ENCODE peak calls at places on chromosomes 11 and 22, in six cellular contexts. E, G, R, T, Q and N are unnamed samples.

GRCh38 chr11:36724742-36725387 is 126.8 kb upstream of the RAG2 start:
- DNase-seq in Q (no peak), T (no peak), R (peak; percentile 49), G (no peak), E (no peak), N (no peak)

GRCh38 chr22:22787805-22788459 is 99.7 kb upstream of the IGLL5 start:
- DNase-seq in R (peak; percentile 72), Q (no peak), G (peak; percentile 30), E (peak; percentile 83), T (peak; percentile 66), N (no peak)

GRCh38 chr11:28938091-28938490 is 829.9 kb downstream of the METTL15 start:
- DNase-seq in G (no peak), R (no peak), E (no peak), Q (no peak), T (no peak), N (no peak)

GRCh38 chr11:120183701-120184141 is 27.1 kb upstream of the OAF start:
- DNase-seq in R (no peak), Q (no peak), E (no peak), G (no peak), T (peak; percentile 45), N (no peak)

GRCh38 chr22:24803064-24803542 is 2.9 kb upstream of the SGSM1 start:
- DNase-seq in E (peak; percentile 79), G (peak; percentile 46), R (peak; percentile 35), T (peak; percentile 64), Q (no peak), N (no peak)

GRCh38 chr11:62889484-62890437 is 9.1 kb downstream of the SLC3A2 start:
- DNase-seq in Q (no peak), E (no peak), T (no peak), R (peak; percentile 25), G (peak; percentile 79), N (no peak)

GRCh38 chr11:30016588-30017363 is at the start of gene KCNA4:
- DNase-seq in G (no peak), E (peak; percentile 88), T (no peak), Q (no peak), R (no peak), N (no peak)

GRCh38 chr11:36034572-36035331 is 90.9 kb downstream of the LDLRAD3 start:
- DNase-seq in G (no peak), R (no peak), T (no peak), E (no peak), Q (peak; percentile 66), N (peak; percentile 47)

GRCh38 chr11:131447898-131448297 is 77.5 kb downstream of the NTM start:
- DNase-seq in E (no peak), T (no peak), G (no peak), Q (no peak), R (no peak), N (no peak)

GRCh38 chr11:132078230-132078629 is 707.8 kb downstream of the NTM start:
- DNase-seq in T (no peak), R (no peak), Q (no peak), E (no peak), G (no peak), N (no peak)

GRCh38 chr11:114196994-114197702 is 99.1 kb upstream of the NNMT start:
- DNase-seq in G (no peak), Q (no peak), R (no peak), T (no peak), E (no peak), N (no peak)

GRCh38 chr11:117189941-117190544 is 9.1 kb upstream of the TAGLN start:
- DNase-seq in E (no peak), G (no peak), T (no peak), Q (no peak), R (no peak), N (no peak)

GRCh38 chr11:121650520-121651266 is 197.9 kb upstream of the SORL1-AS1 start:
- DNase-seq in E (no peak), Q (no peak), G (no peak), R (peak; percentile 43), T (no peak), N (no peak)

GRCh38 chr11:74055938-74056337 is 47.1 kb upstream of the UCP3 start:
- DNase-seq in T (no peak), E (no peak), R (no peak), Q (peak; percentile 9), G (peak; percentile 40), N (no peak)

GRCh38 chr22:26884921-26885320 is 227.5 kb downstream of the MIAT start:
- DNase-seq in Q (peak; percentile 26), E (no peak), R (no peak), T (no peak), G (no peak), N (no peak)

GRCh38 chr11:210122-210802 is 2.8 kb downstream of the RIC8A start:
- DNase-seq in E (no peak), G (no peak), R (no peak), T (peak; percentile 38), Q (peak; percentile 57), N (no peak)

GRCh38 chr11:71917646-71918045 is 10.7 kb downstream of the XNDC1N start:
- DNase-seq in G (no peak), R (no peak), T (no peak), Q (no peak), E (no peak), N (no peak)

GRCh38 chr11:13109616-13110015 is 100.5 kb downstream of the RASSF10 start:
- DNase-seq in T (no peak), E (no peak), G (no peak), R (no peak), Q (no peak), N (no peak)

GRCh38 chr11:121385693-121386092 is 66.4 kb upstream of the SORL1 start:
- DNase-seq in E (no peak), R (no peak), T (no peak), G (no peak), Q (no peak), N (no peak)

GRCh38 chr22:22201925-22202343 is 42.7 kb upstream of the VPREB1 start:
- DNase-seq in G (no peak), R (peak; percentile 45), Q (no peak), T (no peak), E (no peak), N (no peak)

GRCh38 chr11:131206671-131207070 is 163.7 kb upstream of the NTM start:
- DNase-seq in T (no peak), Q (no peak), G (no peak), R (no peak), E (no peak), N (no peak)

GRCh38 chr22:23008887-23009286 is 61.4 kb upstream of the GNAZ start:
- DNase-seq in G (no peak), T (no peak), E (no peak), Q (no peak), R (no peak), N (no peak)

GRCh38 chr22:46933526-46933925 is 171.1 kb downstream of the TBC1D22A start:
- DNase-seq in Q (no peak), T (no peak), E (no peak), R (peak; percentile 19), G (no peak), N (no peak)

GRCh38 chr22:35477911-35478582 is 62.6 kb upstream of the RASD2 start:
- DNase-seq in Q (peak; percentile 20), T (peak; percentile 78), R (no peak), G (no peak), E (no peak), N (peak; percentile 87)

GRCh38 chr22:43131773-43132501 is 11.3 kb downstream of the MCAT start:
- DNase-seq in E (no peak), Q (no peak), T (no peak), R (no peak), G (no peak), N (no peak)

GRCh38 chr11:76149713-76150112 is 56.6 kb downstream of the WNT11 start:
- DNase-seq in T (no peak), E (no peak), R (no peak), Q (no peak), G (no peak), N (no peak)
- H3K4me3 ChIP-seq in T (no peak overlapping the region), E (no peak overlapping the region), R (no peak overlapping the region), Q (no peak overlapping the region), G (peak overlapping the region; percentile 51), N (no peak overlapping the region)

GRCh38 chr11:95832763-95833162 is 42.5 kb downstream of the CEP57 start:
- DNase-seq in G (no peak), T (no peak), Q (no peak), E (no peak), R (no peak), N (no peak)
- TF ChIP-seq CTCF in G (no peak), T (no peak), Q (no peak), E (no peak), R (no peak), N (no peak)

GRCh38 chr11:102783016-102783415 is 2.6 kb upstream of the MMP10 start:
- DNase-seq in G (no peak), Q (no peak), T (no peak), E (no peak), R (no peak), N (no peak)

GRCh38 chr11:102776454-102776853 is 4.0 kb downstream of the MMP10 start:
- DNase-seq in Q (no peak), E (no peak), R (no peak), G (no peak), T (no peak), N (no peak)

GRCh38 chr11:102783720-102784119 is 3.3 kb upstream of the MMP10 start:
- DNase-seq in T (no peak), Q (no peak), G (no peak), E (no peak), R (no peak), N (peak; percentile 96)

GRCh38 chr11:102784380-102784779 is 4.0 kb upstream of the MMP10 start:
- DNase-seq in Q (no peak), G (no peak), T (no peak), R (no peak), E (no peak), N (no peak)

DNA sequence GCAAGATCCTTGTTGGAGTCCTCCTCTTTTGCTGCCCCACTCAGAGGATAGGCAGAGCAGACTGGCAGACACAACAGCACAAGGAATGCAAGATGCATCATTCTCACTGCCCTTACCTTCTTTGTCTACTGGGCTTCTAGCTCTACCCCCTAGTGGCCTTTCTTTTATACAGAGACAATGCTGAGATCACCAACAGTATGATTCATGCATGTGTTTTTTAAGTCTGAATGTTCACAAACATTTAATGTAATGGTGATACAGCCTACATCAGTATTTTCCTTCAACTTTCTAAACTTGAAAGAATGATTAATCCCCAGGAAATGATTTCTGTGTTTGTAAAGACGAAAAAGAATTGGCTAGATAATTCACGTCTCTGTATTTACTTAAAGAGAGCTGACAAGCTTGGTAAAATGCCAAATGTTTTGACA is at the start of gene MMP10:
- DNase-seq in Q (no peak), G (peak; percentile 21), E (peak; percentile 76), R (no peak), T (no peak), N (peak; percentile 44)
- H3K4me3 ChIP-seq in Q (no peak within 1 kb of the TSS), G (no peak within 1 kb of the TSS), E (no peak within 1 kb of the TSS), R (no peak within 1 kb of the TSS), T (no peak within 1 kb of the TSS), N (no peak within 1 kb of the TSS)

GRCh38 chr11:124150684-124151083 is 32.5 kb upstream of the OR10D3 start:
- DNase-seq in G (no peak), E (no peak), Q (no peak), T (no peak), R (peak; percentile 10), N (no peak)

DNA sequence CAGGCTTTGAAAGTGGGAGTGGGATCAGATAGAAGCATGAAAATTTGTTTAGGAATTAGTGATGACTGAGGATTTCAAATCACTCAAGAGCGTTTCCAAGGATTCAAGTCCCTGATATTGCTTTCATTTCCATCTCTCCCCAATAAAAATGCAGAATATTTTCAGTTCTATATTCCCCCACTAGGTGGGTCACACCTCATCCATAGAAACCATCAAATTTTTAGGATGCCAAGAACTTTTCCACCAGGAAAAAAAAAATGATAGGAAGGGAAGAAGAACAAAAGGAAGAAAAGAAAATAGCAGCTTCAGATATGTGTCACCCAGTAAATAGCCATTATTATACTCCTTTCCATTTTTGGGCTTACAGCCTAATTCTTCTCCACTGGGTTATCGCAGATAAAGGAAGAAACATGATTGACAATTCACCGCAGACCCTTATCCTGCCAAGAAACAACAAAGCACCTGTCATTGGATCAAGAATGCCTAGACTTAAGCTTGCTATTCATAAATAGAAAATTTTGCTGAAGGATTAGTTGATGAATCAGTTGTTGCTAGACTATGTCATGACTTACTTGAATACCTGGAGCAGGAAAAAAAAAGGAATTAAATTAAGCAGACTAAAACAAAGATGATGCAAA is 30.3 kb upstream of the OR10D3 start:
- DNase-seq in Q (no peak), G (no peak), E (no peak), T (no peak), R (no peak), N (no peak)
- TF ChIP-seq CTCF in Q (no peak), G (no peak), E (peak; percentile 15), T (no peak), R (no peak), N (peak; percentile 10)